ENCODE peak calls at places on chromosomes 2 and 18, in four cellular contexts. M, N, G and B are unnamed samples.

GRCh38 chr18:6120820-6121279 is 225.5 kb upstream of the TMEM200C start:
- DNase-seq in M (no peak), N (no peak), G (no peak), B (peak)

GRCh38 chr2:221567809-221568208 is 4.3 kb downstream of the EPHA4 start:
- DNase-seq in M (no peak), N (no peak), G (no peak), B (no peak)

GRCh38 chr2:149307014-149307413 is 23.4 kb upstream of the LYPD6 start:
- DNase-seq in M (no peak), N (no peak), G (no peak), B (no peak)

GRCh38 chr2:47636176-47636575 is 146.8 kb upstream of the MSH6 start:
- DNase-seq in M (no peak), N (no peak), G (no peak), B (no peak)

GRCh38 chr2:152624805-152625204 is 92.5 kb downstream of the PRPF40A start:
- DNase-seq in M (no peak), N (no peak), G (no peak), B (no peak)

GRCh38 chr2:120565095-120565460 is 170.6 kb upstream of the GLI2 start:
- DNase-seq in M (no peak), N (no peak), G (no peak), B (no peak)

GRCh38 chr2:96760986-96761832 is 507 bp downstream of the CNNM4 start:
- DNase-seq in M (peak), N (no peak), G (no peak), B (peak)

GRCh38 chr2:3146772-3147640 is 230.6 kb downstream of the EIPR1 start:
- DNase-seq in M (no peak), N (no peak), G (no peak), B (no peak)

GRCh38 chr2:4690913-4691312 is 987.5 kb downstream of the DCDC2C start:
- DNase-seq in M (no peak), N (no peak), G (no peak), B (no peak)

GRCh38 chr2:230327418-230328154 is 593 bp downstream of the SP140L start:
- DNase-seq in M (no peak), N (no peak), G (no peak), B (no peak)

GRCh38 chr2:85433511-85434089 is 15.1 kb downstream of the SH2D6 start:
- DNase-seq in M (peak), N (no peak), G (peak), B (peak)

GRCh38 chr18:32441536-32441935 is 29.1 kb downstream of the GAREM1 start:
- DNase-seq in M (peak), N (no peak), G (no peak), B (no peak)

GRCh38 chr2:61042807-61043206 is 22.9 kb upstream of the SANBR start:
- DNase-seq in M (no peak), N (no peak), G (no peak), B (no peak)

GRCh38 chr2:240499309-240500301 is 58.2 kb downstream of the ANKMY1 start:
- DNase-seq in M (no peak), N (no peak), G (no peak), B (no peak)